ENCODE peak calls at places on chromosomes 11 and 22, in ten cellular contexts. A is H7; L is HL-60; R is A673; K is spleen; Y is tibial artery; C is gastrocnemius medialis; E is uterus; J is effector memory CD4-positive, alpha-beta T cell; S is colonic mucosa. I is an unnamed sample. For H3K27me3, the result is how much of the 10 kb centered on the place peaks cover.

GRCh38 chr11:106585061-106585460 is 433.2 kb downstream of the GUCY1A2 start:
- DNase-seq in A (peak), L (no peak), R (peak), K (no peak), Y (no peak), C (no peak), E (no peak), J (no peak), S (no peak), I (no peak)

GRCh38 chr11:113531078-113531477 is 55.9 kb upstream of the DRD2 start:
- DNase-seq in A (no peak), L (no peak), R (no peak), K (no peak), Y (no peak), C (no peak), E (no peak), J (no peak), S (no peak), I (no peak)

GRCh38 chr11:34146411-34146810 is 41.0 kb downstream of the NAT10 start:
- DNase-seq in A (no peak), L (no peak), R (no peak), K (no peak), Y (no peak), C (no peak), E (no peak), J (no peak), S (no peak), I (no peak)

GRCh38 chr22:28983788-28984441 is 77.7 kb downstream of the C22orf31 start:
- DNase-seq in A (peak), L (peak), R (no peak), K (no peak), Y (no peak), C (no peak), E (no peak), J (no peak), S (no peak), I (no peak)

GRCh38 chr11:16013242-16013641 is 343.1 kb downstream of the SOX6 start:
- DNase-seq in A (no peak), L (no peak), R (no peak), K (no peak), Y (no peak), C (no peak), E (no peak), J (no peak), S (no peak), I (no peak)

GRCh38 chr11:16897460-16898061 is 116.7 kb downstream of the PLEKHA7 start:
- DNase-seq in A (peak), L (peak), R (peak), K (no peak), Y (no peak), C (no peak), E (no peak), J (no peak), S (no peak), I (no peak)

GRCh38 chr22:31337178-31337577 is 9.0 kb downstream of the PATZ1 start:
- DNase-seq in A (no peak), L (no peak), R (no peak), K (no peak), Y (no peak), C (no peak), E (no peak), J (no peak), S (no peak), I (no peak)

GRCh38 chr22:25365491-25366261 is 146.2 kb downstream of the CRYBB2 start:
- DNase-seq in A (no peak), L (no peak), R (no peak), K (peak), Y (peak), C (no peak), E (no peak), J (no peak), S (no peak), I (no peak)

GRCh38 chr22:31828739-31829138 is 74.9 kb downstream of the DEPDC5 start:
- DNase-seq in A (no peak), L (no peak), R (no peak), K (no peak), Y (no peak), C (no peak), E (no peak), J (no peak), S (no peak), I (no peak)

GRCh38 chr11:96303067-96303466 is 39.9 kb downstream of the MAML2 start:
- DNase-seq in A (no peak), L (no peak), R (peak), K (no peak), Y (no peak), C (no peak), E (no peak), J (no peak), S (no peak), I (no peak)

GRCh38 chr11:77081381-77081851 is 14.6 kb downstream of the CAPN5 start:
- DNase-seq in A (peak), L (no peak), R (no peak), K (peak), Y (no peak), C (peak), E (peak), J (no peak), S (no peak), I (peak)

GRCh38 chr11:128928400-128928799 is 14.3 kb downstream of the TP53AIP1 start:
- DNase-seq in A (no peak), L (no peak), R (no peak), K (peak), Y (no peak), C (no peak), E (no peak), J (no peak), S (no peak), I (no peak)

GRCh38 chr11:46513934-46514342 is 79.9 kb downstream of the AMBRA1 start:
- DNase-seq in A (no peak), L (no peak), R (peak), K (no peak), Y (peak), C (no peak), E (peak), J (no peak), S (no peak), I (no peak)

GRCh38 chr11:121291896-121292502 is 572 bp upstream of the SC5D start:
- DNase-seq in A (peak), L (peak), R (no peak), K (no peak), Y (no peak), C (no peak), E (no peak), J (no peak), S (no peak), I (no peak)

GRCh38 chr11:68661014-68661413 is 23.3 kb upstream of the GAL start:
- DNase-seq in A (no peak), L (no peak), R (no peak), K (peak), Y (peak), C (no peak), E (no peak), J (no peak), S (no peak), I (no peak)

GRCh38 chr11:106552694-106553203 is 465.5 kb downstream of the GUCY1A2 start:
- DNase-seq in A (peak), L (no peak), R (peak), K (no peak), Y (no peak), C (no peak), E (no peak), J (no peak), S (no peak), I (no peak)

GRCh38 chr11:18347471-18348125 is 25.2 kb downstream of the GTF2H1 start:
- DNase-seq in A (no peak), L (no peak), R (peak), K (no peak), Y (no peak), C (no peak), E (no peak), J (no peak), S (no peak), I (no peak)

GRCh38 chr22:49570032-49570848 is 257.4 kb downstream of the BRD1 start:
- DNase-seq in A (peak), L (no peak), R (no peak), K (peak), Y (peak), C (peak), E (peak), J (no peak), S (no peak), I (no peak)

GRCh38 chr11:86977441-86978050 is 22.4 kb upstream of the FZD4 start:
- DNase-seq in A (no peak), L (no peak), R (no peak), K (no peak), Y (peak), C (peak), E (no peak), J (no peak), S (no peak), I (no peak)

GRCh38 chr22:38923463-38924196 is 33.8 kb upstream of the APOBEC3A start:
- DNase-seq in A (peak), L (no peak), R (peak), K (no peak), Y (peak), C (peak), E (peak), J (no peak), S (peak), I (peak)

GRCh38 chr11:89405629-89406028 is 85.5 kb downstream of the NOX4 start:
- DNase-seq in A (no peak), L (no peak), R (peak), K (no peak), Y (no peak), C (no peak), E (no peak), J (no peak), S (no peak), I (no peak)

GRCh38 chr11:56782167-56782847 is 33.8 kb upstream of the OR9G4 start:
- DNase-seq in A (no peak), L (no peak), R (no peak), K (no peak), Y (no peak), C (no peak), E (no peak), J (no peak), S (no peak), I (no peak)

GRCh38 chr11:85347291-85347690 is 279.9 kb downstream of the DLG2 start:
- DNase-seq in A (peak), L (no peak), R (no peak), K (no peak), Y (no peak), C (no peak), E (no peak), J (no peak), S (no peak), I (no peak)

GRCh38 chr11:98657711-98658110 is 363.0 kb upstream of the CNTN5 start:
- DNase-seq in A (no peak), L (no peak), R (no peak), K (no peak), Y (no peak), C (no peak), E (no peak), J (no peak), S (no peak), I (no peak)

GRCh38 chr11:64164392-64165312 is 1.3 kb downstream of the MACROD1 start:
- DNase-seq in A (peak), L (peak), R (no peak), K (no peak), Y (no peak), C (peak), E (no peak), J (no peak), S (peak), I (no peak)

DNA sequence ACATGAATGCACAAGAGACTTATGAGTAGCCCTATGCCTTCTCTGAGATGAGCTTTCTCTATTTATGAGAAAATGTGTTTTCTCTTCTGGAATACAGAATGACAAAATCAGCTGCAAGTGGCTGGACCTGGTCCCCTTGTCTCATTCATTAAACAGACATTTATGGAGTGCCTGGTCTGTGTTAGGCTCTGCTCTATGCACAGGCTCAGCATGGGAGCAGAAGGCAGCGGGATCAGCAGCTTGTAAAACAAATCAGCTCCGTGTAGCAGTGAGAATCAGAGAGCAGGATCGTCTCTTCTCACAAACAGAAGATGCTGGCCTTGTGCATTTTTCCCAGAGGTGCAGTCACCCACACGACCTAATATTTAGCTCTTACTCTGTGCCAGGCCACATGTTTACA is 47.6 kb upstream of the GALNT18 start:
- DNase-seq in A (peak), L (no peak), R (no peak), K (no peak), Y (no peak), C (no peak), E (no peak), J (no peak), S (no peak), I (no peak)
- H3K27me3 ChIP-seq in A (under half), L (under half), R (under half), K (under half), Y (under half), C (under half), E (under half), J (under half), S (under half), I (under half)

DNA sequence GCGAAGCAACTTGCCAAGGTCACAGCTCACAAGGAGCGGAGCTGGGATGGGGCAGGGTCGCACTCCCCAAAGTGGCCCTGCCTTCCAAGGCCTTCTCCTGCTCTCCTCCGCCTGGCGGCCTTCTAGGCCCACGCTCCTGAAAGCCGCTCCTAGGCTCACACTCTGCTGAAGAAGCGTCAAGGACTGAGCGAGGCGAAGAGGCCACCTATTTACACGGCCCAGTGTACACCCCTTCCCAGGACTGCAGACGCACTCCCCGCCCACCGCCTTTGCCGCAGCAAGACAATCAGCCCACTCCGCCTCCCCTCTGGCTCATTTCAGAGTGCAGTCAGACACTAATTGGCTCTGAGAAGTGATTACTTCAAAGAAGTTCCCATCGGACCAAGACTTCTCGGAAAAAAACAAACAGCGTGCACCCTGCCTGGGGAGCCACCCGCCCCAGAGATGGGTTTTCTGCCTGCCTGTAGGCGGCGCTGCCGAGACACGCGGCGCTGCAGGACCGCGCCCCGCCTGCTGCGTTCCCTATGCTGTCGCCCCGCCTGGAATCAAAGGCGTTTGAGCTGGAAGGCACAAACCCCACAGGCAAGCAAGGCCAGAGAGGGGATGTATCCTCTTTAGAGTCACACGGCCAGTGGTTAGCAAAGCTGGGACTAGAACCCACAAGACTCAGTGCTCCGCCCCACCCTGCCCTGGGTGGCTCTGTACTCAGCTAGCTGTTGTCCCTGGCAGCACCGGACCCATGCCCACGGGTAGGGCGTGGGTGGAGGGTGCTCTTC is 414.8 kb downstream of the BUD13 start:
- DNase-seq in A (peak), L (no peak), R (peak), K (no peak), Y (no peak), C (no peak), E (no peak), J (no peak), S (peak), I (no peak)
- H3K27me3 ChIP-seq in A (under half), L (under half), R (under half), K (under half), Y (under half), C (under half), E (under half), J (under half), S (under half), I (under half)

GRCh38 chr22:22670076-22670795 is 25.8 kb downstream of the GGTLC2 start:
- DNase-seq in A (no peak), L (no peak), R (no peak), K (no peak), Y (no peak), C (no peak), E (no peak), J (no peak), S (no peak), I (no peak)
- H3K27me3 ChIP-seq in A (under half), L (under half), R (under half), K (under half), Y (under half), C (under half), E (under half), J (under half), S (under half), I (under half)

DNA sequence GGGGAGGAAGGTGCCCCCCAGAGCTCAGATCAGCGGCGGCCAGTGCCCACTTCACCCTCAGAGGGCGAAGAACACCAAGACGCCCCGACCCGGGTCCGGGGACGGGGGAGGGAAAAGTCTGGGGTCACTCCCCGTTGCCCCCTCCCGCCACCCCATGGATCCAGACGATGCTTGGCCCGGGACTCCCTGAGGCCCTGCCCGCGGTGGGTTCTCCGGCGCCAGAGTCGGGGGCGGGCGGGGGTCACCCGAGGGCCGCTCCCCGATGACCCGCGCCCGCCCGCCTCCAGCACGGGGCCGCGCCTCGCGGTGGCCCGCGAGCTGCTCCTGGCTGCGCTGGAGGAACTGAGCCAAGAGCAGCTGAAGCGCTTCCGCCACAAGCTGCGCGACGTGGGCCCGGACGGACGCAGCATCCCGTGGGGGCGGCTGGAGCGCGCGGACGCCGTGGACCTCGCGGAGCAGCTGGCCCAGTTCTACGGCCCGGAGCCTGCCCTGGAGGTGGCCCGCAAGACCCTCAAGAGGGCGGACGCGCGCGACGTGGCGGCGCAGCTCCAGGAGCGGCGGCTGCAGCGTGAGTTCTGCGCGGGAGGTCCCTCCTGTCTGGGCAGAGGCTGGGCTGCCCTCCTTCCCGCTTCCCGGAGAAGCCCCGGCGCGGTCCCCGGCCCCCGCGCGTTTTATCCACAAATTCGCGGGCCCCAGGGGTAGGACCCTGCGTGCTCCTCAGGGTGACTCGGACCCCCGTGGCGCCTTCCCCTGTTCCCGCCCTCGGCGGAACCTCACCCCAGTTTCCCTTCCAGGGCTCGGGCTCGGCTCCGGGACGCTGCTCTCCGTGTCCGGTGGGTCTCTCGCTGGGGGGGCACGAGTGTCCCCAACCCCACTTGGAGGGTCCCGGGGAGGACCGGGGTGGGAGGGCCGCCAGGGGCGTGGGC is 1.1 kb downstream of the NLRP6 start:
- DNase-seq in A (peak), L (no peak), R (no peak), K (peak), Y (no peak), C (no peak), E (no peak), J (no peak), S (no peak), I (no peak)
- H3K27me3 ChIP-seq in A (under half), L (under half), R (under half), K (half or more), Y (under half), C (half or more), E (under half), J (under half), S (under half), I (under half)

GRCh38 chr22:45510376-45511232 is 7.9 kb downstream of the FBLN1 start:
- DNase-seq in A (peak), L (no peak), R (no peak), K (no peak), Y (no peak), C (no peak), E (no peak), J (no peak), S (no peak), I (no peak)
- H3K27me3 ChIP-seq in A (under half), L (under half), R (under half), K (half or more), Y (under half), C (under half), E (under half), J (under half), S (under half), I (under half)

DNA sequence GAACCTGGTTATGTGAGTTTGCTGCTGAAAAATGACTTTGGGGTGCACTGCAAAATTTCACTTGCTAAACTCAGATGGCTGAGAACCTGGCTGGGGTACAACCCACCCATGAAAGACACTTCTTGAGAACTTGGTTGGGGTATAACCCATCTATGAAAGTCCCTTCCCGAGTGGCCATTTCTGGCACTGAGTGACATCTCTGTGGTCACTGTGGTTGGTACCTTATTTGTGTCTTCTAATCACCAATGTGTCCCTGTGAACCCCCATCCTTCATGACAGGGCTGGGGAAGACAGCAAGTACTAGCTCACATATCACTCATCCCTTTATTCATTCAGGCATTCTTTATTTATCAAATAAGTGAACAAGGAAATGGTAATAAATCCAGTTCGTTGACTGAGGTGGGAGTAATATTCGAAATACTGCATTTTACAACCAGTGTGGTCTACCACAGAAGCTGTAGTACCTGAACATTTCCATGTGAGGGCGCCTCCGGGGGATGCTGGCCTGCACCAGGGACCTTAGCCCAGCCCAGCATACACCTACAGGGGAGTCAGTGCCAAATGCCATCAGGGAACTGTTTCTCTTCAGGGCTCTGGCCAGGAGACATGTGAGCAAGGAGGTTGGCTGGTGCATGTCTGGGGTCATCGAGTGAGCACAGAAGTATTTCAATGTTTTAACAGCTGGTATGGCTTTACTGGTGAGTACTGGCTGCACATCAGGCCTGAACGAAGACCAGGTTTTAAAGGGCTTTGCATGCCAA is 122.1 kb downstream of the CSNK2A3 start:
- DNase-seq in A (peak), L (peak), R (peak), K (no peak), Y (no peak), C (no peak), E (no peak), J (no peak), S (no peak), I (no peak)
- H3K27me3 ChIP-seq in A (under half), L (under half), R (under half), K (under half), Y (under half), C (under half), E (under half), J (under half), S (under half), I (under half)

DNA sequence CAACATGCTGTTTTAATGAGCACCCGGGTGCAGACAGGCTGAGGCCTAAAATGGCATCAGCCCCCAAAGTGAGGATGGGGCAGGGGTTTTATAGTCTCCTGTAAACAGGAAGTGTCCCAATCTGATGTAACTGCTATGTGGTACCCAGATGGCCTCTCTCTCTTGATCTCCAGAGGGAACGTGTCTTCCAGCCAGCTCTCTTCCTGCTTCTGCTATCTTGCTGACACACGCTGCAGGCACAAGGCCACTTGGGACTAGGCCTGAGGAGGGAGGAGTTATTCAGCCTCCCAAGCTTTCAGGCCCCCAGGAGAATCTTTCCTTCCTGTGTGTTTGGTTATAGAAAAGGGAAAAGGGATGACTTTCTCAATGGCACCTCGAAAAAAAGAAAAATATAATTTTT is 11.4 kb upstream of the VSTM5 start:
- DNase-seq in A (no peak), L (no peak), R (no peak), K (no peak), Y (no peak), C (no peak), E (no peak), J (no peak), S (no peak), I (no peak)
- H3K27me3 ChIP-seq in A (under half), L (under half), R (under half), K (under half), Y (under half), C (under half), E (under half), J (under half), S (under half), I (under half)

GRCh38 chr11:94032066-94032465 is 10.9 kb downstream of the HEPHL1 start:
- DNase-seq in A (no peak), L (no peak), R (no peak), K (no peak), Y (no peak), C (no peak), E (no peak), J (no peak), S (no peak), I (no peak)
- H3K27me3 ChIP-seq in A (under half), L (under half), R (under half), K (under half), Y (under half), C (under half), E (under half), J (under half), S (under half), I (under half)